ENCODE peak calls at places on chromosome 1, in eight cellular contexts. O is endothelial cell of umbilical vein; N is stimulated activated naive CD8-positive, alpha-beta T cell treated with anti-CD3 and anti-CD28 coated beads, Interleukin-15, Interleukin-2, amounts not matched to agents 100 U/mL and 50 U/mL, for 24 hours; T is activated naive CD8-positive, alpha-beta T cell treated with anti-CD3 and anti-CD28 coated beads, Interleukin-2, amount 50 U/mL, for 24 hours; B is activated T-helper 9 cell treated with anti-CD3 and anti-CD28 coated beads, Interleukin-2, amount 50 U/mL, for 16 hours; G is EL; P is AG10803; J is left ventricle myocardium superior. Q is an unnamed sample.

GRCh38 chr1:72063364-72063763 is 219.0 kb downstream of the NEGR1 start:
- DNase-seq in J (no peak), G (no peak), T (no peak), N (no peak), P (no peak), B (no peak), O (no peak), Q (no peak)

GRCh38 chr1:57300186-57300585 is 123.7 kb downstream of the DAB1 start:
- DNase-seq in G (no peak), J (no peak), T (no peak), O (no peak), B (no peak), P (peak; percentile 8), N (no peak), Q (no peak)

GRCh38 chr1:45769261-45769932 is 18.9 kb upstream of the IPP start:
- DNase-seq in T (no peak), N (no peak), B (no peak), G (no peak), J (no peak), P (peak; percentile 72), O (no peak), Q (no peak)

GRCh38 chr1:54987830-54988705 is 7.6 kb downstream of the TMEM61 start:
- DNase-seq in J (no peak), P (peak; percentile 71), T (no peak), O (no peak), B (no peak), G (peak; percentile 60), N (no peak), Q (no peak)

GRCh38 chr1:246582301-246583055 is 16.2 kb downstream of the CNST start:
- DNase-seq in J (no peak), B (no peak), O (no peak), T (no peak), P (no peak), G (no peak), N (no peak), Q (no peak)

GRCh38 chr1:41282679-41283317 is 40.7 kb upstream of the SCMH1 start:
- DNase-seq in O (peak; percentile 30), G (peak; percentile 32), T (peak; percentile 47), J (peak; percentile 51), B (no peak), N (peak; percentile 42), P (no peak), Q (no peak)

GRCh38 chr1:88462481-88463261 is 221.4 kb upstream of the PKN2 start:
- DNase-seq in N (no peak), J (peak; percentile 67), T (no peak), B (no peak), P (peak; percentile 26), O (peak; percentile 14), G (peak; percentile 32), Q (no peak)

GRCh38 chr1:179031855-179032513 is 6.3 kb downstream of the FAM20B start:
- DNase-seq in T (no peak), J (no peak), G (peak; percentile 71), O (no peak), B (no peak), N (no peak), P (peak; percentile 67), Q (no peak)